ENCODE peak calls at places on chromosomes 16 and 17, in seven cellular contexts. One of them, this sample, is unnamed.

GRCh38 chr16:50372611-50373344 is 4.0 kb upstream of the BRD7 start:
- DNase-seq in sigmoid colon: peak
- DNase-seq in AG04450: no peak
- DNase-seq in ovary: no peak
- DNase-seq in suprapubic skin: no peak
- DNase-seq in tibial artery: peak
- DNase-seq in K562: no peak
- DNase-seq in this sample: no peak

GRCh38 chr16:67709050-67709449 is 10.1 kb downstream of the GFOD2 start:
- DNase-seq in tibial artery: no peak
- DNase-seq in K562: no peak
- DNase-seq in AG04450: no peak
- DNase-seq in suprapubic skin: no peak
- DNase-seq in ovary: no peak
- DNase-seq in sigmoid colon: peak
- DNase-seq in this sample: no peak

GRCh38 chr17:8071496-8071895 is 16.0 kb downstream of the ALOX12B start:
- DNase-seq in K562: no peak
- DNase-seq in sigmoid colon: no peak
- DNase-seq in tibial artery: no peak
- DNase-seq in ovary: no peak
- DNase-seq in AG04450: no peak
- DNase-seq in suprapubic skin: no peak
- DNase-seq in this sample: no peak

GRCh38 chr17:40517286-40517662 is 15.9 kb upstream of the TNS4 start:
- DNase-seq in ovary: no peak
- DNase-seq in K562: no peak
- DNase-seq in tibial artery: peak
- DNase-seq in sigmoid colon: peak
- DNase-seq in AG04450: no peak
- DNase-seq in suprapubic skin: peak
- DNase-seq in this sample: peak

GRCh38 chr17:62119373-62119772 is 54.3 kb upstream of the MED13 start:
- DNase-seq in sigmoid colon: no peak
- DNase-seq in tibial artery: no peak
- DNase-seq in AG04450: no peak
- DNase-seq in ovary: no peak
- DNase-seq in K562: no peak
- DNase-seq in suprapubic skin: no peak
- DNase-seq in this sample: no peak

GRCh38 chr16:75506567-75506966 is 11.3 kb upstream of the CHST6 start:
- DNase-seq in sigmoid colon: peak
- DNase-seq in ovary: no peak
- DNase-seq in tibial artery: peak
- DNase-seq in AG04450: no peak
- DNase-seq in suprapubic skin: no peak
- DNase-seq in K562: no peak
- DNase-seq in this sample: no peak

GRCh38 chr17:79808763-79809529 is 12.1 kb upstream of the CBX8 start:
- DNase-seq in suprapubic skin: no peak
- DNase-seq in sigmoid colon: no peak
- DNase-seq in AG04450: no peak
- DNase-seq in K562: no peak
- DNase-seq in tibial artery: no peak
- DNase-seq in ovary: no peak
- DNase-seq in this sample: no peak

GRCh38 chr16:3017262-3017805 is 649 bp downstream of the CLDN6 start:
- DNase-seq in tibial artery: no peak
- DNase-seq in sigmoid colon: no peak
- DNase-seq in suprapubic skin: no peak
- DNase-seq in AG04450: no peak
- DNase-seq in K562: no peak
- DNase-seq in ovary: no peak
- DNase-seq in this sample: no peak

GRCh38 chr17:67602974-67603373 is 114.8 kb upstream of the NOL11 start:
- DNase-seq in AG04450: no peak
- DNase-seq in tibial artery: no peak
- DNase-seq in ovary: no peak
- DNase-seq in K562: peak
- DNase-seq in sigmoid colon: no peak
- DNase-seq in suprapubic skin: peak
- DNase-seq in this sample: peak

GRCh38 chr17:81665205-81666091 is 957 bp downstream of the OXLD1 start:
- DNase-seq in AG04450: no peak
- DNase-seq in suprapubic skin: no peak
- DNase-seq in tibial artery: no peak
- DNase-seq in K562: peak
- DNase-seq in sigmoid colon: peak
- DNase-seq in ovary: no peak
- DNase-seq in this sample: no peak

GRCh38 chr17:31008374-31009035 is 37.7 kb downstream of the RNF135 start:
- DNase-seq in sigmoid colon: peak
- DNase-seq in tibial artery: peak
- DNase-seq in AG04450: no peak
- DNase-seq in K562: no peak
- DNase-seq in ovary: peak
- DNase-seq in suprapubic skin: peak
- DNase-seq in this sample: peak

GRCh38 chr17:55430531-55431228 is 9.0 kb upstream of the MMD start:
- DNase-seq in sigmoid colon: no peak
- DNase-seq in AG04450: no peak
- DNase-seq in suprapubic skin: no peak
- DNase-seq in ovary: no peak
- DNase-seq in K562: no peak
- DNase-seq in tibial artery: no peak
- DNase-seq in this sample: no peak

GRCh38 chr17:7915611-7916382 is at the start of gene RNF227:
- DNase-seq in tibial artery: peak
- DNase-seq in AG04450: peak
- DNase-seq in K562: peak
- DNase-seq in ovary: peak
- DNase-seq in sigmoid colon: peak
- DNase-seq in suprapubic skin: peak
- DNase-seq in this sample: peak

GRCh38 chr16:89193021-89193575 is 7.2 kb downstream of the SLC22A31 start:
- DNase-seq in sigmoid colon: no peak
- DNase-seq in suprapubic skin: no peak
- DNase-seq in AG04450: no peak
- DNase-seq in ovary: peak
- DNase-seq in tibial artery: no peak
- DNase-seq in K562: peak
- DNase-seq in this sample: peak

GRCh38 chr17:37158290-37158689 is 209.5 kb downstream of the AATF start:
- DNase-seq in tibial artery: no peak
- DNase-seq in AG04450: no peak
- DNase-seq in suprapubic skin: no peak
- DNase-seq in ovary: no peak
- DNase-seq in sigmoid colon: no peak
- DNase-seq in K562: no peak
- DNase-seq in this sample: no peak

GRCh38 chr16:85309656-85310587 is 197.7 kb upstream of the CIBAR2 start:
- DNase-seq in AG04450: no peak
- DNase-seq in suprapubic skin: no peak
- DNase-seq in sigmoid colon: peak
- DNase-seq in tibial artery: peak
- DNase-seq in ovary: no peak
- DNase-seq in K562: peak
- DNase-seq in this sample: no peak

GRCh38 chr17:81832608-81833159 is 407 bp downstream of the MCRIP1 start:
- DNase-seq in ovary: no peak
- DNase-seq in AG04450: no peak
- DNase-seq in sigmoid colon: no peak
- DNase-seq in K562: peak
- DNase-seq in tibial artery: peak
- DNase-seq in suprapubic skin: no peak
- DNase-seq in this sample: peak

GRCh38 chr17:17419621-17420020 is 57.2 kb upstream of the MED9 start:
- DNase-seq in AG04450: no peak
- DNase-seq in K562: no peak
- DNase-seq in tibial artery: peak
- DNase-seq in ovary: no peak
- DNase-seq in sigmoid colon: peak
- DNase-seq in suprapubic skin: no peak
- DNase-seq in this sample: peak

GRCh38 chr17:40605301-40605700 is 40.0 kb upstream of the CCR7 start:
- DNase-seq in K562: no peak
- DNase-seq in suprapubic skin: no peak
- DNase-seq in tibial artery: no peak
- DNase-seq in AG04450: no peak
- DNase-seq in sigmoid colon: no peak
- DNase-seq in ovary: no peak
- DNase-seq in this sample: no peak

GRCh38 chr16:89102035-89102776 is 8.6 kb downstream of the ACSF3 start:
- DNase-seq in sigmoid colon: no peak
- DNase-seq in AG04450: no peak
- DNase-seq in tibial artery: no peak
- DNase-seq in K562: no peak
- DNase-seq in suprapubic skin: no peak
- DNase-seq in ovary: no peak
- DNase-seq in this sample: no peak

GRCh38 chr16:81634380-81635121 is 144.5 kb upstream of the PLCG2 start:
- DNase-seq in ovary: no peak
- DNase-seq in K562: peak
- DNase-seq in AG04450: no peak
- DNase-seq in suprapubic skin: no peak
- DNase-seq in sigmoid colon: no peak
- DNase-seq in tibial artery: no peak
- DNase-seq in this sample: no peak

GRCh38 chr16:80006175-80006895 is 405.8 kb upstream of the MAF start:
- DNase-seq in AG04450: no peak
- DNase-seq in tibial artery: no peak
- DNase-seq in sigmoid colon: no peak
- DNase-seq in ovary: peak
- DNase-seq in suprapubic skin: no peak
- DNase-seq in K562: no peak
- DNase-seq in this sample: no peak

GRCh38 chr17:61574542-61575351 is 16.3 kb downstream of the NACA2 start:
- DNase-seq in tibial artery: no peak
- DNase-seq in suprapubic skin: no peak
- DNase-seq in sigmoid colon: no peak
- DNase-seq in K562: peak
- DNase-seq in ovary: no peak
- DNase-seq in AG04450: no peak
- DNase-seq in this sample: no peak

GRCh38 chr16:73034374-73034773 is 13.6 kb downstream of the ZFHX3 start:
- DNase-seq in sigmoid colon: no peak
- DNase-seq in ovary: no peak
- DNase-seq in K562: no peak
- DNase-seq in suprapubic skin: no peak
- DNase-seq in AG04450: no peak
- DNase-seq in tibial artery: no peak
- DNase-seq in this sample: no peak

GRCh38 chr16:73036074-73036826 is 11.7 kb downstream of the ZFHX3 start:
- DNase-seq in tibial artery: no peak
- DNase-seq in AG04450: no peak
- DNase-seq in sigmoid colon: no peak
- DNase-seq in suprapubic skin: no peak
- DNase-seq in K562: no peak
- DNase-seq in ovary: no peak
- DNase-seq in this sample: no peak

GRCh38 chr16:73031155-73031866 is 16.6 kb downstream of the ZFHX3 start:
- DNase-seq in K562: no peak
- DNase-seq in AG04450: no peak
- DNase-seq in tibial artery: peak
- DNase-seq in ovary: no peak
- DNase-seq in sigmoid colon: peak
- DNase-seq in suprapubic skin: no peak
- DNase-seq in this sample: no peak

GRCh38 chr16:73032548-73033270 is 15.2 kb downstream of the ZFHX3 start:
- DNase-seq in K562: no peak
- DNase-seq in AG04450: no peak
- DNase-seq in ovary: no peak
- DNase-seq in tibial artery: peak
- DNase-seq in sigmoid colon: no peak
- DNase-seq in suprapubic skin: no peak
- DNase-seq in this sample: no peak

GRCh38 chr16:73033271-73033998 is 14.5 kb downstream of the ZFHX3 start:
- DNase-seq in AG04450: no peak
- DNase-seq in suprapubic skin: no peak
- DNase-seq in ovary: no peak
- DNase-seq in tibial artery: no peak
- DNase-seq in K562: no peak
- DNase-seq in sigmoid colon: no peak
- DNase-seq in this sample: no peak
- H3K4me3 ChIP-seq in AG04450: no peak
- H3K4me3 ChIP-seq in suprapubic skin: no peak
- H3K4me3 ChIP-seq in ovary: no peak
- H3K4me3 ChIP-seq in tibial artery: peak
- H3K4me3 ChIP-seq in K562: no peak
- H3K4me3 ChIP-seq in sigmoid colon: no peak
- H3K4me3 ChIP-seq in this sample: no peak

GRCh38 chr16:83968891-83969672 is 1.0 kb downstream of the NECAB2 start:
- DNase-seq in tibial artery: no peak
- DNase-seq in suprapubic skin: no peak
- DNase-seq in sigmoid colon: no peak
- DNase-seq in K562: no peak
- DNase-seq in AG04450: no peak
- DNase-seq in ovary: no peak
- DNase-seq in this sample: no peak
- H3K4me3 ChIP-seq in tibial artery: no peak
- H3K4me3 ChIP-seq in suprapubic skin: peak
- H3K4me3 ChIP-seq in sigmoid colon: peak
- H3K4me3 ChIP-seq in K562: no peak
- H3K4me3 ChIP-seq in AG04450: no peak
- H3K4me3 ChIP-seq in ovary: no peak
- H3K4me3 ChIP-seq in this sample: peak

DNA sequence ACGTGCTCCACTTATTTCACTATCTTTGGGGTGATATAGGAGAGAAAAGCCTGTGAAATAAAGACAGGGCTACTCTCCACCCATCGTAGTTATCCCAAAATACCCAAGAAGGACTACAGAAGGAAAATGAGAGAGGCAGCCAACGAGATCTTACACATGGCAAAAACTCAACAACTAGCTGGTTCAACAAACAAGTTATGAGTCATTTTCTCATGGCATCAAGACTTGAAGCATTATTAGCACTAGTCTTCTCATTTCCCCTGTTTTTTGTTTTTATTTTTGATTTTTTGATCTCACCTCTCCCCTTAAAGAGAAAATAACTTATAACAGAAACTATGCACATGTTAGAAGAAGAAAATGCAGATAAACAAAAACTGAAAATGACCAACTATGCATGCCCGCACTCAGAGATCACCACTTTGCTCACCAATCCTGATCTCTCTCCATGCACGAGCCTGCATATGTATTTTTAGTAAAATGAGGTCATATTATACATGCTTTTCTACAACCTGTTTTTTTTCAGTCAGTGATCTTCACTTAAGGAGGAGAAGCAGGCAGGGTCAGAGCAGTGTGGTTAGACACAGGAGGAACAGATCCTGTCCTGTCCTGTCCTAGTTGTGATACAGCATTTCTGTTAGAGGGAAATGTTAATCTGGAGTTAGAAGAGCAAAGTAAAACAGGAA is 22.8 kb downstream of the FAM117A start:
- DNase-seq in tibial artery: no peak
- DNase-seq in AG04450: no peak
- DNase-seq in sigmoid colon: no peak
- DNase-seq in K562: no peak
- DNase-seq in ovary: no peak
- DNase-seq in suprapubic skin: no peak
- DNase-seq in this sample: no peak
- H3K4me3 ChIP-seq in tibial artery: no peak
- H3K4me3 ChIP-seq in AG04450: no peak
- H3K4me3 ChIP-seq in sigmoid colon: no peak
- H3K4me3 ChIP-seq in K562: peak
- H3K4me3 ChIP-seq in ovary: peak
- H3K4me3 ChIP-seq in suprapubic skin: no peak
- H3K4me3 ChIP-seq in this sample: no peak

GRCh38 chr16:30876867-30877266 is 17.0 kb downstream of the BCL7C start:
- DNase-seq in tibial artery: no peak
- DNase-seq in suprapubic skin: no peak
- DNase-seq in AG04450: no peak
- DNase-seq in sigmoid colon: peak
- DNase-seq in K562: no peak
- DNase-seq in ovary: no peak
- DNase-seq in this sample: no peak
- H3K4me3 ChIP-seq in tibial artery: peak
- H3K4me3 ChIP-seq in suprapubic skin: peak
- H3K4me3 ChIP-seq in AG04450: peak
- H3K4me3 ChIP-seq in sigmoid colon: no peak
- H3K4me3 ChIP-seq in K562: no peak
- H3K4me3 ChIP-seq in ovary: no peak
- H3K4me3 ChIP-seq in this sample: no peak

This sample was measured in RWPE2.